ENCODE peak calls at places on chromosomes 1 and 21, in six cellular contexts. K is right lobe of liver, O is stomach, V is cardiac muscle cell, R is lung, N is right atrium auricular region. F is an unnamed sample. For H3K27me3 and H3K4me1, the result is how much of the 10 kb centered on the place peaks cover.

GRCh38 chr1:3016641-3017439 is 4.4 kb upstream of the ACTRT2 start:
- DNase-seq in O (no peak), V (no peak), R (no peak), N (no peak), K (no peak), F (no peak)

GRCh38 chr1:51487628-51488027 is 31.4 kb downstream of the EPS15 start:
- DNase-seq in V (no peak), O (no peak), N (no peak), K (no peak), R (no peak), F (no peak)

GRCh38 chr21:26169611-26170470 is 729 bp downstream of the APP start:
- DNase-seq in V (peak), R (peak), K (peak), O (peak), N (peak), F (peak)

GRCh38 chr1:32612189-32612881 is 38.0 kb downstream of the ZBTB8OS start:
- DNase-seq in V (peak), K (peak), O (peak), N (peak), R (peak), F (peak)

GRCh38 chr1:208593306-208594006 is 349.3 kb upstream of the PLXNA2 start:
- DNase-seq in K (no peak), V (no peak), O (no peak), N (no peak), R (no peak), F (no peak)

GRCh38 chr1:229349463-229350385 is 6.9 kb upstream of the CCSAP start:
- DNase-seq in K (no peak), N (no peak), O (no peak), R (no peak), V (no peak), F (no peak)

GRCh38 chr1:29200905-29201594 is 19.4 kb upstream of the SRSF4 start:
- DNase-seq in V (no peak), O (no peak), K (no peak), N (no peak), R (no peak), F (no peak)

GRCh38 chr21:29403922-29404538 is 105.3 kb downstream of the BACH1 start:
- DNase-seq in O (no peak), K (peak), N (no peak), R (peak), V (no peak), F (peak)

GRCh38 chr1:153626929-153627796 is at the start of gene S100A13:
- DNase-seq in O (peak), R (peak), V (peak), N (peak), K (peak), F (peak)

GRCh38 chr1:21022279-21023040 is 154.2 kb downstream of the EIF4G3 start:
- DNase-seq in R (peak), O (peak), N (peak), V (peak), K (no peak), F (peak)

GRCh38 chr1:224542783-224543440 is 73.2 kb upstream of the CNIH3 start:
- DNase-seq in N (no peak), O (no peak), K (no peak), V (peak), R (no peak), F (no peak)

GRCh38 chr21:46454142-46454541 is 4.5 kb upstream of the DIP2A start:
- DNase-seq in N (no peak), V (no peak), R (no peak), K (no peak), O (no peak), F (no peak)

GRCh38 chr1:110874303-110875215 is 1.6 kb downstream of the CD53 start:
- DNase-seq in V (peak), R (no peak), O (no peak), N (no peak), K (no peak), F (no peak)

GRCh38 chr1:43921022-43921421 is 12.6 kb upstream of the ARTN start:
- DNase-seq in V (no peak), N (no peak), O (no peak), R (no peak), K (no peak), F (peak)

GRCh38 chr1:118184737-118185082 is 318 bp downstream of the SPAG17 start:
- DNase-seq in K (no peak), O (no peak), R (no peak), V (no peak), N (no peak), F (no peak)

GRCh38 chr1:86753700-86754099 is 49.3 kb downstream of the SH3GLB1 start:
- DNase-seq in R (no peak), O (no peak), K (no peak), V (no peak), N (no peak), F (no peak)

GRCh38 chr1:175481126-175482071 is 262.0 kb downstream of the TNR start:
- DNase-seq in N (no peak), O (no peak), K (no peak), R (no peak), V (peak), F (no peak)

DNA sequence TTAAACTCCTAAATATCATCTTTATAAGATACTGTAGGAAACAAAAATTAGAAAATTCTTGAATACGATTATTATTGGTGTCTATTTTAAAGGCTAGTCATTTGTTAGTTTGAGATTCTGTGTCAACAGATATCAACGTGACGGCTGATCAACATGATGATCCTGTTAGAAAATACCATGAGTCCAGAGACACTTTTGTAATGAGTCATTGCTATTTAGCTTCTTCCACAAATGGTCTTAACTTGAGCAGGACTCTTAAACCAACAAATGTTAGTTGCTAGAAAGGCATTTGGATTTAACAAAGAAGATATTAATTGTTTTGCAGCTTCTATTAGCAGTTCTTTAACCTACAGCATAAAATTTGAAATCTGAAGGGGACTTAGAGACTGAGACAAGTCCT is 131.2 kb downstream of the TGFB2 start:
- DNase-seq in K (no peak), R (no peak), N (no peak), V (peak), O (no peak), F (no peak)
- H3K27me3 ChIP-seq in K (under half), R (under half), N (under half), V (under half), O (under half), F (under half)

DNA sequence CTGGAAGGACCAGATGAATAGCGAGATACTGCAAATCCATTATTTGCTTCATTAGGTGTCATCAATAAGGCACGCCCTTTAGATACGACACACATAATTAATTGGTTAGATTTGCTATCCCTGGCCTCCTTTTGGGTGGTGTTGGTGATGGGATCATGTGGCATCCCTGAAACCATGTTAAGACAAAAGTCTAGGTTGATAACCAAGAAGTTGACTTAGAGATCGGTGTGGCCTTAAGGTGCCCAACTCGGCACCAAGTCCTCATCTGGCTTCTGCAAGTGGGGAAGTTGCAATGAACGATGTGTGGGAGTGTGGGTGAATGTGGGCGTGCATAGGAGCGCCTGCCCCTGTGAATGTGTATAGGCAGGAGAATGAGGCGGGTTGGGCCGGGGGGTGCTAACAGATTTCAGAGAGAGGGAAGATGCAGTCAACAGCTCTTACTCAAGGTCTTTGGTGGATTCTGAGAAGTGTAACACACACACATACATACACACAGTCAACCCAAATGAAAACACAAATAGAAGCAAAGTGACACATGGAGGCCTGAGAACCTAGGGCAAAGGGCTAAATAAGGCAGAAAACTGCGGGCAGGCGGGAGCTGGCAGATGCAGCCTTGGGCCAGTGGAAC is 415.7 kb upstream of the ESRRG start:
- DNase-seq in V (no peak), N (no peak), K (no peak), R (no peak), O (no peak), F (no peak)
- H3K4me3 ChIP-seq in V (peak), N (no peak), K (no peak), R (no peak), O (no peak), F (no peak)

GRCh38 chr1:201764166-201764565 is 64.8 kb upstream of the IPO9 start:
- DNase-seq in V (no peak), O (no peak), N (no peak), K (no peak), R (no peak), F (no peak)
- H3K4me1 ChIP-seq in V (half or more), O (under half), N (under half), K (under half), R (half or more), F (under half)

DNA sequence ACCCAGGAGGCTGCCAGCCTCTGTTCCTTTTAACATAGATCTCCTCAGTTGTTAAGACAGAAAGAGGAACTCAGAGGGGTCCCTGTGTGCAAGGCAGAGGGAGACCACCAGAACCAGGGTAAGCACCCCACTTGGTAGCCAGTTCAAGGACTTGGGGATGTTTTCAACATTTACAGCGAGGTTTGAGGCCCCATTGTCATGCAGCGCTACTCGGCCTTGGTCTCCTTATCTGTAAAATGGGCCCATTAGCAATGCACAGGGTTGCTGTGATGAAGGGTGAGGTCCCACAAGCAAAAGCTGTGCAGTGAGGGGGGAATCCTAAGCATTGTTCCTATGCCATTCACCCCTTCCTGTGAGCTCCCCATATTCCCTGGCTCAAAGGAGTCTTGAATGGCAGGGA is 4.2 kb downstream of the SIM2 start:
- DNase-seq in K (no peak), V (no peak), O (no peak), R (no peak), N (no peak), F (no peak)
- H3K27me3 ChIP-seq in K (under half), V (half or more), O (half or more), R (under half), N (half or more), F (half or more)

GRCh38 chr1:171740987-171741871 is 636 bp downstream of the VAMP4 start:
- DNase-seq in R (peak), N (no peak), V (peak), K (no peak), O (peak), F (peak)
- H3K4me3 ChIP-seq in R (peak), N (peak), V (peak), K (peak), O (peak), F (peak)

DNA sequence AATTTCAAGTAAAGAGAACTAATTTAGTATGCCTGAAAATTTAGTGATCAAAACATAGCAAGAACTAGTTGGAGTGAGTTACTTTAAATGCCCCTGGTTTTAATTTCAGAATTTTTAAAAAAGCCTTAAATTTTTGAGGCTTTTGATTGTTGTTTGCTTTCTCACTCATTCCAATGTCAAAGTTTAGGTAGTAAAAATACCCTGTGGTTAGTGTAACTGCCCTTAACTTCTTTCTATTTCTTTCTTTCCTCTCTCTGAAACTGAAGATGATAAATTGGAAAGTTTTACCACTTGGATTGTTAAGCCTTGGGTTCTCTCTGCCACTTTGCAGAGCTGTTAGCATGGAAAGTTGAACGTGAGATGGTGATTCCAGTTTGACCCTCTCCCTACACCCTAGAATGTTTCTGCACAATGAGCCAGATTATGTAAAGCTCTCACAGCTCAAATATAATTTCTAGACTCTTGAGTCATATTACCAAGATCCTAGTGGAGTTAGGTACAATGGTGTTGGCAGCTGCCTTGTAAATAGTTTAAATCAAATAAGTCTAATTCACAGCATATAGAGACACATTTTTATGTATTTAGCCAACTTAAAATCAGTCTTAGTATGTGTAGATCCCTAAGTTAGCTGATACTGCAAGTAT is 192.4 kb upstream of the SGIP1 start:
- DNase-seq in V (no peak), O (no peak), N (no peak), K (no peak), R (no peak), F (no peak)
- H3K4me1 ChIP-seq in V (under half), O (under half), N (half or more), K (under half), R (under half), F (half or more)

GRCh38 chr1:7705048-7705907 is 65.8 kb upstream of the VAMP3 start:
- DNase-seq in N (no peak), O (peak), K (no peak), R (no peak), V (no peak), F (peak)
- H3K27me3 ChIP-seq in N (under half), O (half or more), K (under half), R (under half), V (half or more), F (under half)

GRCh38 chr1:191690931-191691330 is 467.3 kb upstream of the RGS18 start:
- DNase-seq in V (no peak), N (no peak), O (no peak), R (no peak), K (no peak), F (no peak)
- H3K4me3 ChIP-seq in V (no peak), N (no peak), O (no peak), R (no peak), K (no peak), F (no peak)